ENCODE peak calls at places on chromosomes 11 and 22, in five cellular contexts. K is stomach; T is AG09309; W is nephron progenitor cell; F is activated CD8-positive, alpha-beta T cell treated with anti-CD3 and anti-CD28 coated beads for 36 hours. S is an unnamed sample.
A peak's percentile ranks its signal among the peaks of the same experiment; 100 is the strongest.

GRCh38 chr11:1277936-1278512 is 31.4 kb downstream of the TOLLIP start:
- DNase-seq in F (no peak), W (peak; percentile 33), K (no peak), T (no peak), S (no peak)

GRCh38 chr22:22071455-22071854 is 88.9 kb upstream of the TOP3B start:
- DNase-seq in T (no peak), F (no peak), W (no peak), K (no peak), S (no peak)

GRCh38 chr11:64744544-64745218 is 739 bp upstream of the RASGRP2 start:
- DNase-seq in T (no peak), W (peak; percentile 55), K (no peak), F (peak; percentile 40), S (no peak)

GRCh38 chr11:67264886-67265632 is 1.2 kb upstream of the GRK2 start:
- DNase-seq in K (no peak), W (no peak), T (no peak), F (peak; percentile 50), S (no peak)

GRCh38 chr11:125348704-125349635 is 147.1 kb downstream of the FEZ1 start:
- DNase-seq in K (peak; percentile 54), T (no peak), W (peak; percentile 89), F (peak; percentile 54), S (peak; percentile 39)

GRCh38 chr22:49975543-49976389 is 15.2 kb downstream of the PIM3 start:
- DNase-seq in K (peak; percentile 23), T (no peak), W (peak; percentile 46), F (peak; percentile 80), S (peak; percentile 37)

GRCh38 chr11:62069374-62069773 is 54.4 kb upstream of the INCENP start:
- DNase-seq in F (no peak), K (no peak), W (no peak), T (no peak), S (no peak)

GRCh38 chr11:33774356-33775063 is at the start of gene FBXO3:
- DNase-seq in T (no peak), W (peak; percentile 90), F (peak; percentile 81), K (peak; percentile 90), S (peak; percentile 91)

GRCh38 chr22:36569999-36570398 is 41.0 kb upstream of the EIF3D start:
- DNase-seq in F (no peak), W (peak; percentile 46), T (no peak), K (no peak), S (no peak)

GRCh38 chr11:130489716-130490115 is 41.3 kb downstream of the ADAMTS15 start:
- DNase-seq in F (no peak), W (no peak), T (no peak), K (no peak), S (no peak)

GRCh38 chr11:64753380-64754123 is 6.2 kb downstream of the PYGM start:
- DNase-seq in T (no peak), W (no peak), K (no peak), F (no peak), S (no peak)

GRCh38 chr11:100676901-100677300 is 10.2 kb upstream of the ARHGAP42 start:
- DNase-seq in T (no peak), F (no peak), W (no peak), K (no peak), S (no peak)

GRCh38 chr22:37157516-37158289 is 8.0 kb upstream of the IL2RB start:
- DNase-seq in K (no peak), T (no peak), W (no peak), F (peak; percentile 58), S (no peak)

GRCh38 chr11:15884131-15884530 is 472.2 kb downstream of the SOX6 start:
- DNase-seq in W (no peak), T (no peak), K (no peak), F (no peak), S (no peak)

GRCh38 chr11:44700009-44700408 is 26.8 kb upstream of the TSPAN18 start:
- DNase-seq in K (no peak), T (no peak), W (no peak), F (no peak), S (no peak)

GRCh38 chr11:69726481-69726880 is 22.7 kb upstream of the FGF19 start:
- DNase-seq in W (no peak), K (no peak), F (no peak), T (no peak), S (no peak)

GRCh38 chr11:128133501-128133900 is 453.9 kb downstream of the ETS1 start:
- DNase-seq in F (no peak), K (no peak), T (no peak), W (no peak), S (no peak)
- TF ChIP-seq CTCF in F (no peak), K (no peak), T (no peak), W (no peak), S (no peak)

DNA sequence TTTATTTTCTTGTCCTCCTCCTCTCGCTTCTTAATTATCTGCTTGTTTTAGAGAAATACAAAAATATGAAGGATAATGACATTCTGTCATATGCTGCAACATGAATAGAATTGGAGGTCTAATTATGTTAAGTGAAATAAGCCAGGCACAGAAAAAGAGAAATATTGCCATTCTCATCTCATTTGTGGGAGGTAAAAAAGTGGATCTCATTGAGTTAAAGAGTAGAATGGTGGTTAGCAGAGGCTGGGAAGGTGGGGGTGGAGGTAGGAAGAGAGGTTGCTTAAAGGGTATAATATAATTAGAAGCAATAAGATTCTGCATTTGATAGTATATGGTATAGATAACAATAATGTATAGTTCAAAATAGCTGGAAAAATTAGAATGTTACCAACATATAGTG is 231.3 kb downstream of the JRKL start:
- DNase-seq in F (no peak), K (no peak), T (no peak), W (no peak), S (no peak)
- TF ChIP-seq CTCF in F (no peak), K (no peak), T (no peak), W (no peak), S (no peak)

GRCh38 chr11:14623036-14623435 is 20.6 kb upstream of the PDE3B start:
- DNase-seq in K (no peak), F (peak; percentile 12), W (no peak), T (no peak), S (no peak)
- TF ChIP-seq CTCF in K (no peak), F (no peak), W (no peak), T (no peak), S (no peak)

GRCh38 chr22:33299245-33299956 is 241.2 kb upstream of the SYN3 start:
- DNase-seq in K (no peak), W (peak; percentile 36), T (no peak), F (no peak), S (no peak)
- TF ChIP-seq CTCF in K (no peak), W (peak; percentile 8), T (no peak), F (no peak), S (no peak)

DNA sequence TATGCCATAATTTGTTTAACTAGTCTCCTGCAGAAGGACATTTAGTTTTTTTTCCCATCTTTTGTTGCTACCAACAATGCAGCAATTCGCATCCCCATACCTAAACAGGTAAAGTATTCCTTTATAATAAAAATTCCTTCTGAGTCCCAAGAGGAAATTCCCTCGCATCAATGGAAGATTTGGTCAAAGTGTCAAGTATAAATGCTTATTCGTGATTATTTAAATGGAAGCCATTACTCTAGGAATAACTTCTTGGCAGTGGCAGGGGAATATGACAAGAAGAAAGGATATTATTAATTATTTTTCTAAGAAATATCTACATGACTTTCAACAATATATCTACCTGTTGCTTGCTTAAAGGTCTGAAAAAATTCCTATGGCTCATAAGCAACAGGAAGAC is 25.6 kb downstream of the RNF141 start:
- DNase-seq in T (no peak), F (no peak), W (no peak), K (no peak), S (no peak)
- TF ChIP-seq CTCF in T (no peak), F (no peak), W (no peak), K (no peak), S (no peak)

GRCh38 chr11:24781288-24781687 is 284.4 kb downstream of the LUZP2 start:
- DNase-seq in F (no peak), K (no peak), W (no peak), T (no peak), S (no peak)
- TF ChIP-seq CTCF in F (no peak), K (no peak), W (no peak), T (no peak), S (no peak)

GRCh38 chr11:19790831-19791552 is 78.4 kb downstream of the NAV2 start:
- DNase-seq in W (no peak), K (no peak), T (no peak), F (no peak), S (peak; percentile 86)
- TF ChIP-seq CTCF in W (no peak), K (no peak), T (no peak), F (no peak), S (no peak)

DNA sequence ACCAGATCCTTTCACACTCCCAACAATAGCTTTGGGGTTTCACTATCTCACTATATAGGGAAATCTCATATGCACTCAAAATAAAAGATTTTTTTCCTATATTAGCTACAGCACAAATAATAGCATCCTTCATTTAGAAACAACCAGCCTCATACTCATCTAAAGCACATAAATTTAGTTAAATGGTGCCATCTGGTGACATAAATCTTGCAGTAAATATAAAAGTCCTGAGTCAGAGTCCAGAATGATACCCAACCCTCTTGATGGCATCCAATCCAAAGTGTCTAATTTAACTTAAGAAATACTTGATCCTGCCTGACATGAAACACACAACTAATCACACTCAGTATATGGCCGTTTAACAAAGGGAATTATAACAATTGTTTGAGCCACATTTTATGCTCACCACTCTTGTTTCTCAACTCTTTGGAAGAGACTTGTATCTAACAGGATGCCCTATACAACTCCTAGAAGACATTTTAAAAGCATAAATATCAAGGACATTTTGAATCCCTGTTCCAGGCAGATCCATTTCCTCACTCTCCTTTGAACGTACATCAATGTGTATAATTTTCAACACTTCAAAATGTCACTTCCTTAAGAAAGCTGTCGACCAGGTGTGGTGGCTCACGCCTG is 36.2 kb downstream of the DLG2 start:
- DNase-seq in K (no peak), W (no peak), F (no peak), T (peak; percentile 21), S (no peak)
- TF ChIP-seq CTCF in K (no peak), W (no peak), F (no peak), T (peak; percentile 26), S (peak; percentile 27)

GRCh38 chr11:35712533-35712932 is 50.0 kb downstream of the TRIM44 start:
- DNase-seq in K (no peak), T (no peak), W (no peak), F (no peak), S (no peak)

GRCh38 chr11:35709386-35709785 is 46.8 kb downstream of the TRIM44 start:
- DNase-seq in F (no peak), W (no peak), T (no peak), K (no peak), S (no peak)

GRCh38 chr11:35714882-35715612 is 52.5 kb downstream of the TRIM44 start:
- DNase-seq in F (peak; percentile 39), W (no peak), K (no peak), T (peak; percentile 31), S (no peak)

GRCh38 chr11:35711924-35712323 is 49.3 kb downstream of the TRIM44 start:
- DNase-seq in K (no peak), F (no peak), T (no peak), W (no peak), S (no peak)

GRCh38 chr11:35711173-35711910 is 48.8 kb downstream of the TRIM44 start:
- DNase-seq in F (no peak), T (no peak), K (no peak), W (no peak), S (no peak)
- TF ChIP-seq CTCF in F (no peak), T (no peak), K (no peak), W (no peak), S (no peak)

DNA sequence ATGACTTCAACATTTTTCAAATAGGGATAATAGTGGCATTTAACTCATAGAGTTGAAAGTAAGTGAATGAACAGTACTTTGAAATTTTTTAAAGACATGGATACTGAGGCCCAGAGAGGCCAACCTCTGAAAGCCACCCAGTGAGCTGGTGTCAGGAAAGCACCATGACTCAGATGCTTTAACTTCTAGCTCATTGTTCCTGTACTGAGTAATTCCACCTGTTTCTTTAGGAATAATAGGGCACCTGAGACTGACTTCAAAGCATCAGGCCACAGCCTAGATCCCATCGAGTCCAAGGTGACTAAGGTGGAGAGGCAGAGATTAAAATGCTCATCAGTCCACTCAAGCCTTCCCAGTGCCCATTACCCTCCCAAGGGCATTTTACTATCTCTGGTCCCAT is 491.8 kb upstream of the TENM4 start:
- DNase-seq in F (no peak), W (no peak), T (no peak), K (no peak), S (no peak)
- TF ChIP-seq CTCF in F (no peak), W (no peak), T (no peak), K (no peak), S (no peak)

S was measured in transverse colon.